ENCODE peak calls at places on chromosomes 16 and 17, in seven cellular contexts. K is NCI-H774; R is activated gamma-delta T cell treated with anti-CD3 and anti-CD28 coated beads, Interleukin-2, amount 50 U/mL, for 16 hours; C is NCI-H2081; J is coronary artery; Z is NCI-H1436 treated with DMSO at 0.1 percent for 48 hours; X is GF-D8. U is an unnamed sample.

GRCh38 chr17:75552847-75553552 is 27.5 kb downstream of the LLGL2 start:
- DNase-seq in K (no peak), R (no peak), C (no peak), J (no peak), Z (no peak), X (peak; percentile 18), U (no peak)

GRCh38 chr16:72939247-72939646 is 108.7 kb downstream of the ZFHX3 start:
- DNase-seq in K (no peak), R (no peak), C (no peak), J (peak; percentile 74), Z (no peak), X (no peak), U (no peak)

GRCh38 chr17:68172461-68172954 is 75.3 kb upstream of the AMZ2 start:
- DNase-seq in K (peak; percentile 78), R (peak; percentile 59), C (peak; percentile 74), J (no peak), Z (no peak), X (peak; percentile 3), U (peak; percentile 35)

GRCh38 chr16:86521236-86522197 is 11.2 kb downstream of the FOXF1 start:
- DNase-seq in K (no peak), R (no peak), C (no peak), J (no peak), Z (no peak), X (peak; percentile 64), U (no peak)

GRCh38 chr17:1455291-1455747 is 713 bp downstream of the CRK start:
- DNase-seq in K (no peak), R (peak; percentile 14), C (peak; percentile 25), J (peak; percentile 88), Z (no peak), X (no peak), U (peak; percentile 83)

GRCh38 chr16:35525979-35526590 is 2066.7 kb downstream of the TP53TG3F start:
- DNase-seq in K (peak; percentile 24), R (no peak), C (no peak), J (no peak), Z (no peak), X (no peak), U (peak; percentile 87)

GRCh38 chr17:44232061-44232460 is 12.6 kb upstream of the UBTF start:
- DNase-seq in K (no peak), R (no peak), C (no peak), J (no peak), Z (no peak), X (no peak), U (no peak)

GRCh38 chr17:72613411-72614292 is 478.8 kb downstream of the SLC39A11 start:
- DNase-seq in K (no peak), R (no peak), C (no peak), J (no peak), Z (no peak), X (no peak), U (no peak)

GRCh38 chr16:87066695-87067556 is 250.3 kb downstream of the C16orf95 start:
- DNase-seq in K (no peak), R (no peak), C (no peak), J (peak; percentile 66), Z (no peak), X (no peak), U (no peak)

GRCh38 chr17:76683921-76684745 is 26.6 kb downstream of the MXRA7 start:
- DNase-seq in K (no peak), R (no peak), C (no peak), J (no peak), Z (no peak), X (no peak), U (no peak)

GRCh38 chr17:44260296-44260695 is 7.6 kb downstream of the SLC4A1 start:
- DNase-seq in K (no peak), R (no peak), C (no peak), J (no peak), Z (no peak), X (no peak), U (no peak)

GRCh38 chr16:48271728-48272127 is 24.4 kb upstream of the ABCC11 start:
- DNase-seq in K (no peak), R (no peak), C (no peak), J (no peak), Z (no peak), X (no peak), U (no peak)

GRCh38 chr17:30336369-30337171 is 2.7 kb upstream of the TMIGD1 start:
- DNase-seq in K (peak; percentile 80), R (peak; percentile 38), C (peak; percentile 76), J (no peak), Z (peak; percentile 30), X (peak; percentile 25), U (peak; percentile 77)

GRCh38 chr16:69397821-69398521 is 12.2 kb upstream of the TERF2 start:
- DNase-seq in K (no peak), R (no peak), C (no peak), J (no peak), Z (no peak), X (no peak), U (peak; percentile 83)